ENCODE peak calls at places on chromosome 9, in seven cellular contexts. B is lower leg skin, J is GM20000, M is GM13977, R is right atrium auricular region, V is foreskin keratinocyte, N is cardiac fibroblast. C is an unnamed sample.

GRCh38 chr9:69485466-69485865 is 160.5 kb downstream of the ENTREP1 start:
- DNase-seq in B (no peak), J (no peak), M (no peak), R (no peak), V (no peak), N (no peak), C (no peak)

GRCh38 chr9:107215381-107215780 is 67.7 kb upstream of the RAD23B start:
- DNase-seq in B (no peak), J (peak; percentile 10), M (no peak), R (no peak), V (peak; percentile 31), N (peak; percentile 52), C (no peak)

GRCh38 chr9:124205686-124206352 is 51.9 kb upstream of the NEK6 start:
- DNase-seq in B (no peak), J (no peak), M (no peak), R (no peak), V (no peak), N (no peak), C (no peak)

GRCh38 chr9:18473551-18474279 is at the start of gene ADAMTSL1:
- DNase-seq in B (no peak), J (no peak), M (no peak), R (no peak), V (no peak), N (peak; percentile 60), C (no peak)

GRCh38 chr9:89887286-89887685 is 282.5 kb downstream of the GADD45G start:
- DNase-seq in B (no peak), J (no peak), M (no peak), R (no peak), V (no peak), N (no peak), C (no peak)

GRCh38 chr9:4299006-4299795 is 667 bp downstream of the GLIS3 start:
- DNase-seq in B (no peak), J (peak; percentile 51), M (peak; percentile 56), R (no peak), V (peak; percentile 50), N (peak; percentile 65), C (peak; percentile 15)

GRCh38 chr9:98930792-98931191 is 12.9 kb upstream of the COL15A1 start:
- DNase-seq in B (no peak), J (no peak), M (no peak), R (no peak), V (no peak), N (no peak), C (no peak)

GRCh38 chr9:967851-968641 is 8.4 kb upstream of the DMRT3 start:
- DNase-seq in B (no peak), J (no peak), M (no peak), R (no peak), V (no peak), N (no peak), C (no peak)

GRCh38 chr9:127869310-127870152 is 7.9 kb downstream of the AK1 start:
- DNase-seq in B (peak; percentile 82), J (peak; percentile 95), M (peak; percentile 96), R (peak; percentile 92), V (peak; percentile 36), N (peak; percentile 87), C (peak; percentile 74)

GRCh38 chr9:2015581-2016410 is 649 bp downstream of the SMARCA2 start:
- DNase-seq in B (peak; percentile 57), J (peak; percentile 35), M (peak; percentile 35), R (peak; percentile 73), V (peak; percentile 40), N (peak; percentile 44), C (peak; percentile 71)

GRCh38 chr9:83629433-83630104 is 6.6 kb downstream of the IDNK start:
- DNase-seq in B (no peak), J (no peak), M (no peak), R (no peak), V (no peak), N (no peak), C (no peak)

GRCh38 chr9:109447329-109448076 is 50.6 kb downstream of the PTPN3 start:
- DNase-seq in B (no peak), J (no peak), M (no peak), R (no peak), V (no peak), N (no peak), C (no peak)

GRCh38 chr9:33858346-33858869 is 41.4 kb downstream of the UBE2R2 start:
- DNase-seq in B (no peak), J (no peak), M (no peak), R (no peak), V (no peak), N (peak; percentile 33), C (no peak)

GRCh38 chr9:134837529-134837928 is 43.1 kb upstream of the FCN2 start:
- DNase-seq in B (no peak), J (no peak), M (no peak), R (no peak), V (no peak), N (no peak), C (no peak)

GRCh38 chr9:109556061-109556460 is 58.0 kb upstream of the PTPN3 start:
- DNase-seq in B (no peak), J (no peak), M (no peak), R (no peak), V (peak; percentile 98), N (no peak), C (no peak)

GRCh38 chr9:116713266-116713665 is 26.2 kb downstream of the TRIM32 start:
- DNase-seq in B (no peak), J (no peak), M (no peak), R (no peak), V (no peak), N (no peak), C (no peak)

GRCh38 chr9:17134843-17135577 is at the start of gene CNTLN:
- DNase-seq in B (peak; percentile 92), J (peak; percentile 89), M (peak; percentile 82), R (peak; percentile 95), V (peak; percentile 69), N (peak; percentile 92), C (peak; percentile 93)

GRCh38 chr9:136245194-136246150 is at the start of gene QSOX2:
- DNase-seq in B (peak; percentile 60), J (peak; percentile 97), M (peak; percentile 96), R (peak; percentile 82), V (peak; percentile 20), N (peak; percentile 82), C (peak; percentile 81)
- TF ChIP-seq CTCF in B (no peak), J (no peak), M (no peak), R (no peak), V (no peak), N (no peak), C (no peak)

DNA sequence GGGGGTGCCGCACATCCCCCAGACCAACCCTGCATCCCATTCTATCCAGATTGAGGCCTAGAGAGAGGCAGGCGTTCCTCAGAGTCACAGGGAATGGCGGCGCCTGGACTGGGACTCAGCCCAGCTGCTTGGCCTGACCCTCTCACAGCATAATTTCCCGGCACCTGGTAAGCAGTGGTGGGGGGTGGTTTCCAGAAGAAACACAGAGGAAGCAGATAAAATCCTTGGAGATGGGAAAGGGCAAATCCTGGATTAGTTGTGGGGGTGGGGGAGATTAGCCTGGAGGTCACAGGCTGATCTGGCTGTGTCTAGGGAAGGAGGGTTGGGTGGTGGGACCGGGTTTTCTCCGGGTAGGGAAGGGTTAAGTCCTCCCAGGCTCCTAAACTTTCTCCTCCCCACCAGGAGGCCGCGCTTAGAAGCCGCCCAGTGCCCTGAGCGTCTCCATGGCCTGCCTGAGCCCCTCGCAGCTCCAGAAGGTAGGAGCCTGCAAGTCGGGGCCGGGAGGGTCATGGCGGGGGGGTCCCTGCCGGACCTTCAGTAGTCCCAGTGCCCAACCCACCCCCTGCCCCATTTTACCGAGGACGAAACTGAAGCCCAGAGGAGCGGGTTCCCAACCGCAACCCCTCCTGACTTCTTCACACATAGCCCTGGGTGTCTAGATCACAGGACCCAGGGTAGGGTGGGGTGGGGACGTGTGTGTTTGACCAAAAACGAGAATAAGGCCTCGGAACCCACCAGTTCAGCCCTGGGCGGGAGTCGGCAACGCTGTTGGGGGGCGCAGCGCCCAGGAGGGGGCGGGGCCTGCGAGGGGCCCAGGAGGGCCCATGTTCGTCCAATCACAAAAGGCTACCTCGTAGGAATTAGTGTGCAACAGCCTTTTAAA is 1.3 kb downstream of the PHYHD1 start:
- DNase-seq in B (no peak), J (no peak), M (no peak), R (peak; percentile 69), V (peak; percentile 45), N (peak; percentile 53), C (no peak)
- TF ChIP-seq CTCF in B (no peak), J (no peak), M (no peak), R (no peak), V (no peak), N (no peak), C (no peak)

GRCh38 chr9:34863426-34863825 is 94.7 kb upstream of the PHF24 start:
- DNase-seq in B (no peak), J (no peak), M (no peak), R (no peak), V (peak; percentile 67), N (no peak), C (no peak)

GRCh38 chr9:34866614-34867013 is 91.5 kb upstream of the PHF24 start:
- DNase-seq in B (no peak), J (no peak), M (no peak), R (no peak), V (no peak), N (no peak), C (no peak)

DNA sequence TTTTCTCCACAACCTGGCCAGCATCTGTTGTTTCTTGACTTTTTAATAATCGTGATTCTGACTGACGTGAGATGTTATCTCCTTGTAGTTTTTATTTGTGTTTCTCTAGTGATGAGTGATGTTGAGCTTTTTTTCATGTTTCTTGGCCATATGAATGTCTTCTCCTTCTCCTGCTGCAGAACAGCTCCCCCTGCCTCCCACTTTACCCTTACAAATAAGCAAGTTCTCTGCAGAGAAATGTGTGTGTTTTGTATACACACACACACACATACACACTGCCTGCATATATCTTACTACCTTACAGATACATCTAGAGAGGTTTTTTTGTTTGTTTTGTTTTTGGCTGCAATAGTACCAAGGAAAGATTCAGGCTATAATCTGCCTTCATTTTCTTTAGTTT is 88.7 kb upstream of the PHF24 start:
- DNase-seq in B (no peak), J (no peak), M (no peak), R (no peak), V (peak; percentile 33), N (peak; percentile 57), C (no peak)
- TF ChIP-seq CTCF in B (no peak), J (no peak), M (peak; percentile 45), R (peak; percentile 50), V (peak; percentile 71), N (peak; percentile 49), C (peak; percentile 33)

GRCh38 chr9:126386814-126387213 is 60.2 kb downstream of the MVB12B start:
- DNase-seq in B (no peak), J (no peak), M (no peak), R (peak; percentile 28), V (no peak), N (no peak), C (no peak)

GRCh38 chr9:126384926-126385325 is 58.3 kb downstream of the MVB12B start:
- DNase-seq in B (no peak), J (no peak), M (no peak), R (no peak), V (no peak), N (no peak), C (no peak)

GRCh38 chr9:126383395-126384104 is 56.9 kb downstream of the MVB12B start:
- DNase-seq in B (no peak), J (no peak), M (no peak), R (peak; percentile 26), V (no peak), N (no peak), C (no peak)

GRCh38 chr9:126388964-126389363 is 62.3 kb downstream of the MVB12B start:
- DNase-seq in B (no peak), J (no peak), M (no peak), R (no peak), V (no peak), N (no peak), C (no peak)

GRCh38 chr9:126386088-126386487 is 59.5 kb downstream of the MVB12B start:
- DNase-seq in B (no peak), J (no peak), M (no peak), R (peak; percentile 55), V (no peak), N (peak; percentile 44), C (no peak)
- TF ChIP-seq CTCF in B (no peak), J (peak; percentile 12), M (peak; percentile 25), R (peak; percentile 37), V (peak; percentile 62), N (peak; percentile 34), C (peak; percentile 43)